ENCODE peak calls at places on chromosomes 7 and 10, in five cellular contexts. E, P, D, A and H are unnamed samples.

GRCh38 chr7:149188637-149189259 is 6.6 kb upstream of the ZNF282 start:
- DNase-seq in E (no peak), P (no peak), D (no peak), A (peak; percentile 48), H (no peak)

GRCh38 chr7:154592392-154592791 is 410.5 kb downstream of the PAXIP1 start:
- DNase-seq in E (no peak), P (no peak), D (no peak), A (no peak), H (no peak)

GRCh38 chr7:11833431-11833830 is 1.4 kb upstream of the THSD7A start:
- DNase-seq in E (no peak), P (no peak), D (no peak), A (peak; percentile 39), H (no peak)

GRCh38 chr10:34339816-34340553 is 475.1 kb downstream of the PARD3 start:
- DNase-seq in E (no peak), P (no peak), D (no peak), A (no peak), H (no peak)

GRCh38 chr7:539731-540411 is 20.2 kb upstream of the PDGFA start:
- DNase-seq in E (peak; percentile 72), P (no peak), D (peak; percentile 82), A (no peak), H (peak; percentile 82)

GRCh38 chr7:33981221-33981620 is 75.9 kb downstream of the BMPER start:
- DNase-seq in E (no peak), P (no peak), D (no peak), A (no peak), H (no peak)

GRCh38 chr10:121559321-121559720 is 38.9 kb downstream of the FGFR2 start:
- DNase-seq in E (no peak), P (no peak), D (no peak), A (peak; percentile 66), H (no peak)

GRCh38 chr7:39353615-39354376 is 212.4 kb upstream of the YAE1 start:
- DNase-seq in E (no peak), P (no peak), D (no peak), A (peak; percentile 70), H (no peak)

GRCh38 chr7:111045469-111045868 is 45.5 kb upstream of the LRRN3 start:
- DNase-seq in E (no peak), P (no peak), D (no peak), A (no peak), H (no peak)

GRCh38 chr7:15829689-15830088 is 143.2 kb upstream of the MEOX2 start:
- DNase-seq in E (no peak), P (no peak), D (no peak), A (no peak), H (no peak)

GRCh38 chr10:61452229-61452651 is 941 bp downstream of the TMEM26 start:
- DNase-seq in E (no peak), P (no peak), D (no peak), A (peak; percentile 50), H (peak; percentile 24)

DNA sequence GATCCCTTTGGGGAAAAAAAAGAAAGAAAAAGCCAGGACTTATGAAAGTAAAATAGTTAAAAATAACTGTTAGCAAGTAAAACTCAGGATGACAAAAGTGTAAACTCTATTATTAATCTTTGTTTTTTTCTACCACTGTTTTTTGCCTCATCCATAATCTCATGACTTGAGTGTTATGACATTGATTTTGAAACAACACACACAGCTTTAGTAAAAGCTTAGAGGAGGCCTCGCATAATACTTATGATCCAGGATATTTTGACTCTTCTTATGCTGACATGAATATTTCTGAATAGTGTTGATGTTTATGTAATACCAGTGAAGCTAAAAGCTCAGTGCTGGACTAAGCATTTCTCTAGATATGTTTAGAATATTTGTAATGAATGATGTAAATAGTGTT is 10.5 kb downstream of the KAT6B start:
- DNase-seq in E (no peak), P (no peak), D (no peak), A (no peak), H (no peak)
- TF ChIP-seq JUND in E (no peak), P (no peak), D (no peak), A (no peak), H (no peak)

DNA sequence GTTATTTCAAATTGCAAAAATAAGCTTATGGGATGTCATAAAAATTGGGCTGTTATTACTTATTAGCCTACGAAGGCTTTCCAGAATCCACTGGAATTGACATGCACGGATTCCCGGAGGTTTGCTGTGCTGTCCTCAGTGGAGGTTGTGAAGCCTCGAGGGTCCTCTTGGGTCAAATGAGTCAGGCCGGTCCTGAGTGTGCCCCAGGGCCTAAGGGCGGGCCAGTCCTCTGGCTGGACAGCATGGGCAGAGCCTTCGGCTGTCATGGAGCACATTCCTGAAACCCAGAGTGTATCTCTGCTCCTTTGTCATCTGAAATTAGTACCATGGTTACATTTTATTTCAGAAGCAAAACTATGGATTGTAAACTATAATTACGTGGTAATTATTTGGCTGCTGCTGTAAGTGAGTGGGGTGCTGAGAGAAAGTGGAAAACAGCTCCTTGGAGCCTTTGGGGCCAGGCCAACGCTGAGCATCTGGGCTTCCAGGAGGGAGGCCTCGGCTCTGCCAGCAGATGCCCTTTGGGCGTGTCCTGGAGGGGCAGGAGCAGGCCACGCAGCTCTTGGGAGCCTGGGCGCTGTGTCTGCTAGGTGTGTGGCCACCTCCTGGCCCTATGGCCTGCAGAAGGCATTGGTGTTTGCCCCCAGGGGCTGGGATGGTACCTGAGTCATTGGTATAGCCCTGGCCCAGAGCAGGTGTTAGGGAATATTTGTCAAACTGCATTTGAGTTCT is 423.2 kb downstream of the GLRX3 start:
- DNase-seq in E (no peak), P (no peak), D (no peak), A (no peak), H (no peak)
- TF ChIP-seq JUND in E (no peak), P (no peak), D (no peak), A (no peak), H (no peak)

GRCh38 chr10:131567279-131568162 is 256.0 kb upstream of the TCERG1L start:
- DNase-seq in E (no peak), P (no peak), D (no peak), A (no peak), H (no peak)
- TF ChIP-seq JUND in E (no peak), P (no peak), D (no peak), A (no peak), H (no peak)

GRCh38 chr10:95133997-95134396 is 60.0 kb upstream of the ACSM6 start:
- DNase-seq in E (no peak), P (no peak), D (no peak), A (no peak), H (no peak)

GRCh38 chr10:95134490-95134889 is 59.5 kb upstream of the ACSM6 start:
- DNase-seq in E (no peak), P (no peak), D (no peak), A (no peak), H (no peak)

DNA sequence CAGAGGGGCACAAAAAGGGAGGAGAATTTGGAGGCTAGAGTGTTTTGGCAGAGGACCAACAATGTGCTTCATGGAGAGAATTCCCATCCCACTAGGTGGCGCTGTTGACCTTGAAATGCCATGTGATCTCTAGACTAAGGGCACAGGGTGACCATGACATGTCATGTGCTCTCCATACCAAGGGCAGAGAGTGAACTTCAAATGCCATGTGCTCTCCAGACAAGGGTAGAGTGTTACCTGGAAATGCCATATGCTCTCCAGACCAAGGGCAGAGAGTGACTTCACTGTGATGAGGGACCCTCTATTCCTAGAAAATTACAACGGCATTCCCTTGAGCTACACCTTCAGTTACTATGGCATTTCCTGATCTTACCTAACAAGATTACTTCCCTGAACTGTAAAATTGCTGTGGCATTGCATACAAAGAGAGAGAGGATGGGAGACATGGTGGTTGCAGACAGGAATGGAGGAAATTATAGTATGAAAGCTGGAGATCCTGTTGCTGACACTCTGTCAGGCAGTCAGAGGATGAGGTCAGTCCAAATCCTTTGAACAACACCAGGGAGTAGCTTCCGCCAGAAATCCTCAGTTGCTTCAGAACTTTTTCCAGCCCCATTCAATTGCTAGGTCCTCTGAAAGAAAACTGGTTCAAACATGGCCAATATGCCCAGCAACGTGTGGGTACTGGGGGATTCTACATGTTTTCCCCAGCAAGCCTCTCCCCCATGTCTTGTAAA is 60.9 kb upstream of the ACSM6 start:
- DNase-seq in E (peak; percentile 62), P (peak; percentile 45), D (peak; percentile 82), A (peak; percentile 41), H (peak; percentile 92)
- TF ChIP-seq JUND in E (no peak), P (no peak), D (no peak), A (no peak), H (no peak)

GRCh38 chr10:101297901-101298451 is 56.0 kb upstream of the BTRC start:
- DNase-seq in E (peak; percentile 68), P (no peak), D (peak; percentile 64), A (peak; percentile 61), H (peak; percentile 87)

GRCh38 chr10:101304316-101304715 is 49.6 kb upstream of the BTRC start:
- DNase-seq in E (no peak), P (no peak), D (no peak), A (no peak), H (no peak)

GRCh38 chr10:101299211-101299610 is 54.8 kb upstream of the BTRC start:
- DNase-seq in E (no peak), P (no peak), D (no peak), A (no peak), H (no peak)

GRCh38 chr10:101303087-101303753 is 50.7 kb upstream of the BTRC start:
- DNase-seq in E (no peak), P (no peak), D (no peak), A (no peak), H (no peak)

GRCh38 chr10:101301111-101301731 is 52.7 kb upstream of the BTRC start:
- DNase-seq in E (peak; percentile 50), P (no peak), D (peak; percentile 63), A (no peak), H (peak; percentile 88)
- TF ChIP-seq JUND in E (no peak), P (no peak), D (no peak), A (no peak), H (no peak)

GRCh38 chr7:159105845-159106614 is 38.6 kb downstream of the VIPR2 start:
- DNase-seq in E (no peak), P (no peak), D (no peak), A (no peak), H (no peak)
- TF ChIP-seq JUND in E (no peak), P (no peak), D (no peak), A (no peak), H (no peak)

DNA sequence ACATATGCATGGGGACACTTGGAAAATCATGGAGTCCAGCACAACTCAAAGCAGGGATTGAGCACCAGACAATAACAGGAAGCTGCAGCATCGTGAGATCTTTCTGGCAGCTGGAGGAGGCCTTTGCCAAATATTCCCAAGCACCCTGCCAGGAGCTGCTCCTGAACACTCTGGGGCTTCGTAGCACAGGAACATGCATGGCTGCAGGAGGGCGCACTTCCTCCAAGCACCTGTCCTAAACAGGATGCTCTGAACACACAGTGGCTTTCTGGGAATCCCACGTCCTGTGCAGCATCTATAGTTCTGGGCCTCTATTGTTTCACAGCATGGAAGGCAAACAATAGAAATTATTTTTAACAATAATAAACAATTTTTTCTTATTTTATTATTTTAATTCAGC is 4.1 kb downstream of the ABLIM1 start:
- DNase-seq in E (no peak), P (no peak), D (no peak), A (no peak), H (no peak)
- TF ChIP-seq JUND in E (no peak), P (no peak), D (no peak), A (no peak), H (no peak)